ENCODE peak calls at places on chromosomes 4 and X, in nine cellular contexts. N, O, B, H, E, Z, A, K and Y are unnamed samples. For H3K9me3, the result is how much of the 10 kb centered on the place peaks cover.

GRCh38 chr4:88592600-88593448 is 544 bp downstream of the HERC3 start:
- DNase-seq in O (peak), Z (peak), E (peak), H (peak), A (peak), K (peak), N (peak), B (peak), Y (peak)

GRCh38 chr4:87525636-87526035 is 3.5 kb downstream of the SPARCL1 start:
- DNase-seq in Z (no peak), A (no peak), N (no peak), K (no peak), H (peak), E (no peak), B (no peak), O (peak), Y (no peak)

GRCh38 chrX:118503260-118504041 is 7.8 kb downstream of the DOCK11 start:
- DNase-seq in O (no peak), H (no peak), K (no peak), B (no peak), Z (no peak), N (no peak), A (no peak), E (no peak), Y (no peak)

GRCh38 chr4:121709766-121710405 is 13.1 kb upstream of the ANXA5 start:
- DNase-seq in E (no peak), K (no peak), Z (no peak), H (no peak), O (no peak), A (no peak), B (no peak), N (no peak), Y (no peak)

GRCh38 chr4:79492148-79492547 is 84.1 kb upstream of the GK2 start:
- DNase-seq in H (no peak), A (no peak), K (no peak), E (no peak), B (peak), N (no peak), O (no peak), Z (no peak), Y (no peak)

GRCh38 chrX:129925305-129926092 is 19.5 kb downstream of the UTP14A start:
- DNase-seq in N (peak), B (peak), E (peak), Z (no peak), H (peak), K (peak), A (peak), O (peak), Y (peak)

GRCh38 chr4:139628184-139629012 is 37.2 kb upstream of the MGST2 start:
- DNase-seq in B (no peak), H (no peak), A (peak), E (peak), K (no peak), Z (no peak), O (no peak), N (no peak), Y (no peak)

GRCh38 chr4:106773106-106773905 is 262.8 kb downstream of the DKK2 start:
- DNase-seq in A (no peak), Z (no peak), H (no peak), B (no peak), O (no peak), E (no peak), K (peak), N (no peak), Y (peak)

GRCh38 chr4:105399535-105400161 is 74.2 kb downstream of the PPA2 start:
- DNase-seq in E (no peak), A (no peak), Z (no peak), O (peak), H (no peak), N (no peak), B (no peak), K (peak), Y (no peak)

GRCh38 chrX:134886201-134886600 is 104.6 kb upstream of the SMIM10 start:
- DNase-seq in Z (no peak), H (no peak), N (no peak), K (peak), B (no peak), A (no peak), E (no peak), O (peak), Y (no peak)

GRCh38 chrX:1591102-1591862 is at the start of gene AKAP17A:
- DNase-seq in B (peak), K (peak), H (peak), O (peak), N (peak), A (peak), Z (peak), E (peak), Y (peak)

GRCh38 chrX:9483376-9483775 is 18.5 kb downstream of the TBL1X start:
- DNase-seq in N (no peak), Z (no peak), E (no peak), H (no peak), O (no peak), A (no peak), B (no peak), K (no peak), Y (no peak)

GRCh38 chrX:75155830-75156525 is at the start of gene ABCB7:
- DNase-seq in K (peak), H (peak), N (peak), O (peak), B (peak), E (peak), Z (peak), A (peak), Y (peak)

GRCh38 chr4:89379541-89380035 is 72.0 kb upstream of the GPRIN3 start:
- DNase-seq in O (no peak), E (no peak), H (no peak), K (no peak), Z (no peak), A (no peak), B (no peak), N (no peak), Y (no peak)

GRCh38 chr4:144656857-144657256 is 10.9 kb downstream of the HHIP start:
- DNase-seq in H (no peak), B (peak), N (no peak), A (no peak), O (no peak), Z (no peak), K (no peak), E (no peak), Y (no peak)

GRCh38 chrX:72255445-72255844 is 16.6 kb upstream of the ERCC6L start:
- DNase-seq in B (peak), A (peak), H (no peak), E (peak), K (no peak), O (no peak), Z (peak), N (no peak), Y (peak)

GRCh38 chr4:136713140-136713539 is 819.2 kb downstream of the PCDH18 start:
- DNase-seq in A (no peak), B (no peak), N (no peak), O (peak), E (no peak), Z (no peak), H (no peak), K (peak), Y (peak)

GRCh38 chrX:12080265-12080664 is 58.0 kb upstream of the FRMPD4 start:
- DNase-seq in K (peak), A (no peak), Z (no peak), N (peak), H (no peak), B (no peak), E (no peak), O (peak), Y (no peak)

GRCh38 chr4:153271820-153272219 is 67.6 kb downstream of the TRIM2 start:
- DNase-seq in K (no peak), E (no peak), B (no peak), N (no peak), Z (no peak), O (no peak), H (no peak), A (no peak), Y (no peak)

GRCh38 chr4:75895744-75896314 is 6.4 kb downstream of the PPEF2 start:
- DNase-seq in O (peak), N (no peak), Z (no peak), B (peak), E (no peak), A (no peak), K (peak), H (no peak), Y (peak)

GRCh38 chr4:110742148-110742547 is 119.3 kb upstream of the PITX2 start:
- DNase-seq in A (no peak), O (peak), N (no peak), H (no peak), B (no peak), K (peak), E (no peak), Z (no peak), Y (no peak)

GRCh38 chr4:175405961-175406360 is 406.1 kb downstream of the GPM6A start:
- DNase-seq in A (no peak), K (no peak), N (no peak), O (no peak), B (no peak), H (no peak), Z (no peak), E (no peak), Y (no peak)

GRCh38 chr4:12122316-12122715 is 693.6 kb upstream of the HS3ST1 start:
- DNase-seq in A (no peak), Z (no peak), H (no peak), B (no peak), E (no peak), K (no peak), O (no peak), N (no peak), Y (no peak)

GRCh38 chrX:97845451-97845850 is 961.7 kb downstream of the RPA4 start:
- DNase-seq in N (no peak), B (no peak), A (no peak), H (peak), E (no peak), K (no peak), O (no peak), Z (no peak), Y (peak)

GRCh38 chrX:137915466-137915865 is 349.5 kb downstream of the ZIC3 start:
- DNase-seq in A (no peak), Z (no peak), H (no peak), O (no peak), E (no peak), K (no peak), N (no peak), B (no peak), Y (no peak)

GRCh38 chr4:109432676-109433075 is 939 bp upstream of the SEC24B start:
- DNase-seq in K (peak), E (no peak), O (peak), A (no peak), B (no peak), Z (no peak), H (no peak), N (no peak), Y (peak)

GRCh38 chr4:120990246-120990645 is 67.7 kb upstream of the PRDM5 start:
- DNase-seq in K (no peak), E (no peak), Z (no peak), N (no peak), A (no peak), O (no peak), H (no peak), B (no peak), Y (no peak)

GRCh38 chr4:55530167-55530566 is 16.5 kb downstream of the CLOCK start:
- DNase-seq in Z (no peak), B (no peak), E (no peak), K (no peak), N (no peak), O (no peak), A (no peak), H (no peak), Y (no peak)

GRCh38 chr4:55524844-55525571 is 21.7 kb downstream of the CLOCK start:
- DNase-seq in O (peak), B (no peak), E (no peak), A (no peak), K (peak), Z (no peak), H (no peak), N (no peak), Y (no peak)

GRCh38 chr4:55534306-55534705 is 12.4 kb downstream of the CLOCK start:
- DNase-seq in K (no peak), B (no peak), E (no peak), Z (no peak), O (no peak), N (no peak), H (no peak), A (no peak), Y (no peak)

GRCh38 chr4:55528495-55528894 is 18.2 kb downstream of the CLOCK start:
- DNase-seq in K (no peak), A (no peak), E (no peak), H (no peak), B (no peak), N (no peak), Z (no peak), O (no peak), Y (no peak)
- H3K9me3 ChIP-seq in K (under half), A (under half), E (under half), H (under half), B (under half), N (under half), Z (under half), O (under half), Y (under half)

DNA sequence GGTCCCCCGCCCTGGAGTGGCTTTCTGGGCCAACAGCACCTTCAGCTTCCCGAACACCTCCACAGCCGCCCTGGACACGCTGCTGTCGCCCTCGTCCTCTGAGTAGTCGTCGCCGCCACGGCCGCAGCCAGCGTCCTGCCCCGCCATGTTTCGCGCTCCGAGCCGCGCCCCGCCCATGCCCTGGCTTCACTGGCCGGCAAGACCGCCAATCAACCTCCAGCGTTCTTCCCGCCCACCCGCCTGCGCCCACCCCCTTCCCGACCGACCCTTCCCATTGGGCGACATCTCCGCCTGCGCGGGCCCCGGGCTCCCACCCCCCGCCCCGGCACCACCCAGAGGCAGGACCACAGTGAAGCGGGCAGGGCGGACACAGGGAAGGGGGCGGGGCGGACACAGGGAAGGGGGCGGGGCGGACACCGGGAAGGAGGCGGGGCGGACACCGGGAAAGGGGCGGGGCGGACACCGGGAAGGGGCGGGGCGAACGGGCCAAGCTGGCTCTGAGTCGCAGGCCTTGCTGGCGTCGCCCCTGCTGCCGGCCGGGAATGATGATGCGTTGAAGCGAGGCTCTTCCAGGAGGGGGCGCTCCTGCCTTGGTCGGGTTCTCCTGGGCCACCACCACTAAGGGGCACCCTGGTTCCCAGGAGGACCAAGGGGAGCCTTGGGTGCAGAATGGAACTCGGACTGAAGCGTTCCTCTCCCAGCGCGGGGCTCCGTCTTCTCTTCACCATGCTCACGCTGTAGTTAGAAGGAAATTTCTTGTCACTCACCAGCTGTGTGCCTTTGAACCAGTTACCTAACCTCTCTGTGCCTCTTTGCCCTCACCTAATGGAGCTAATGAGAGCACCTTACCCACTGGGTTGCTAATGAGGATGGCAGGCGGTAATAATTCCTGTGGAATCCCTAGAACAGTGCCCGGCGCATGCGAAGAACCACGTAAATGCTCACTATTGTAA is at the start of gene HAUS7:
- DNase-seq in H (peak), O (peak), B (peak), K (peak), N (peak), A (peak), Z (peak), E (peak), Y (peak)
- H3K4me3 ChIP-seq in H (peak), O (peak), B (no peak), K (peak), N (peak), A (peak), Z (peak), E (peak), Y (peak)

DNA sequence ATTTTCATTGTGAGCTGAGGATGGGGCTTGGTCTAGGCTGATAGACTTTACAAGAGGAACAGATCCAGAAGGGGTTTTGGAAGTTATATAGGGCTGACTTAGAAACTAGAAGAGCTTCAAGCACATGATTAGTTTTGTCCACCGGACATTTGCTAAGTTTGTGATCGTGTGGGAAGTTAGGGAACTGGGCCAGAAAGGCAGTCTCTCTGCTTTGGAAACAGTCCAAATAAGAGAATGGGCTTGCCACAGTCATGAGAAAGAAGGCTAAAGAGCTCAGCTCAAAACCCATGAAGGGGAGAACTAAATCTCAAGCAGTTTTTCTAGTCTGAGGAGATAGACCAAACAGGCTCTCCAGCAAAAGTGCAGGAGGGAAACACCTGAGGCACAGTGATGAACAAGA is 67.8 kb downstream of the ZNF674 start:
- DNase-seq in H (no peak), N (no peak), O (no peak), K (peak), E (peak), B (no peak), A (no peak), Z (no peak), Y (peak)
- H3K9me3 ChIP-seq in H (under half), N (under half), O (under half), K (under half), E (under half), B (under half), A (under half), Z (under half), Y (under half)

GRCh38 chr4:108110450-108110849 is 58.3 kb downstream of the LEF1 start:
- DNase-seq in A (no peak), E (no peak), N (no peak), H (no peak), O (no peak), B (no peak), K (no peak), Z (no peak), Y (no peak)

GRCh38 chr4:108107116-108107515 is 61.6 kb downstream of the LEF1 start:
- DNase-seq in A (no peak), O (no peak), E (no peak), B (no peak), K (no peak), Z (no peak), H (no peak), N (no peak), Y (no peak)

GRCh38 chr4:108109997-108110416 is 58.7 kb downstream of the LEF1 start:
- DNase-seq in K (no peak), N (no peak), A (no peak), B (no peak), Z (no peak), O (no peak), E (no peak), H (no peak), Y (no peak)

GRCh38 chr4:108107729-108108382 is 60.9 kb downstream of the LEF1 start:
- DNase-seq in O (no peak), H (no peak), A (no peak), K (no peak), E (no peak), Z (no peak), N (no peak), B (no peak), Y (no peak)

GRCh38 chr4:108109111-108109510 is 59.6 kb downstream of the LEF1 start:
- DNase-seq in E (no peak), O (no peak), N (no peak), H (no peak), K (no peak), Z (no peak), A (no peak), B (no peak), Y (no peak)
- H3K4me3 ChIP-seq in E (no peak), O (no peak), N (no peak), H (no peak), K (no peak), Z (no peak), A (no peak), B (no peak), Y (no peak)

DNA sequence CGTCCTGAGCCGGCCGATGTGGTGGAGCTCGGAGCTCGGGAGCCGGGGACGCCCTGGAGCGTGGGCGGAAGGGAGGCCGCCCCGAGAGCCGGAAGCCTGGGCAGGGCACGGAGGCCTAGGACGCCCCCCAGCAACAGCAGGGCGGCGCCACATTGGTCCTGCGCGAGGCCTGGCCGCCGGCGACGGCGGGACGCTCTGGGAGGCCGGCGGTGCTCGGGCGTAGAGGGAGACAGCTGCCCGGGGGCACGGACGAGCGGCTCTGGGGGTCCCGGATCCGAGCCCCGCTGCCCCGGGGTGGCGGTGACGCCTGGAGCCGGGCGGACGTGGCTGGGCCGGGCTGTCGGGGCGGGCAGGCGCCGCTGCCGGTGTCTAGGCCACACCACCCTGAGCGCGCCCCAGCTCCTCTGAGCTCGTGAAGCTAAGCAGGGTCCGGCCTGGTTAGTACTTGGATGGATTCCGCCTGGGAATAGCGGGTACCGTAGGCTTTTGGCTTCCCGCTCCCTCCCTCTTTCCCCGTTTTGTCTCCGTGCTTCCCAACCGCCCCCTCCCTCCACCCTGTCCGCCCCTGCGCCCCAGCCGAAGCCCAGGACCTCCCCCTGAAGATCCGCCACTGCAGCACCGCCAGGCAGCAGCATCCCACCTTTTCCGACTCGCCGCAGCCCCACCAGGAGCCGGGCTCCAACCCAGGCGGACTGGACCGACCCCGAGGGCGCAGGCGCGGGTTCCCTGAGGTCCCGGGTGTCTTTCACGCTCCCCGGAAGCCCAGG is 12.1 kb downstream of the FRG2 start:
- DNase-seq in A (no peak), Z (no peak), K (peak), O (no peak), E (no peak), N (no peak), B (no peak), H (no peak), Y (peak)
- H3K9me3 ChIP-seq in A (under half), Z (under half), K (under half), O (under half), E (under half), N (under half), B (under half), H (under half), Y (under half)

GRCh38 chrX:2769615-2770014 is 17.8 kb downstream of the XG start:
- DNase-seq in A (no peak), E (no peak), Z (no peak), O (no peak), N (no peak), B (no peak), H (no peak), K (no peak), Y (no peak)
- H3K4me3 ChIP-seq in A (no peak), E (no peak), Z (no peak), O (no peak), N (no peak), B (no peak), H (no peak), K (no peak), Y (no peak)

GRCh38 chrX:66014084-66014483 is 25.8 kb downstream of the VSIG4 start:
- DNase-seq in Z (no peak), E (no peak), N (no peak), B (no peak), H (no peak), A (no peak), K (no peak), O (no peak), Y (no peak)
- H3K9me3 ChIP-seq in Z (under half), E (under half), N (under half), B (under half), H (under half), A (under half), K (under half), O (under half), Y (under half)

GRCh38 chr4:56818797-56819196 is 2.7 kb downstream of the SPINK2 start:
- DNase-seq in Z (no peak), B (no peak), H (no peak), K (no peak), O (no peak), N (no peak), A (no peak), E (no peak), Y (no peak)

GRCh38 chr4:56817840-56818491 is 3.5 kb downstream of the SPINK2 start:
- DNase-seq in Z (no peak), E (no peak), H (no peak), N (no peak), O (peak), B (no peak), A (no peak), K (no peak), Y (peak)

GRCh38 chr4:56823933-56824600 is 2.6 kb upstream of the SPINK2 start:
- DNase-seq in K (no peak), O (no peak), Z (no peak), B (no peak), A (no peak), H (no peak), N (no peak), E (no peak), Y (peak)

GRCh38 chr4:56821394-56822263 is at the start of gene SPINK2:
- DNase-seq in H (no peak), N (no peak), B (peak), A (peak), Z (peak), O (peak), K (no peak), E (peak), Y (peak)
- H3K4me3 ChIP-seq in H (peak), N (peak), B (no peak), A (peak), Z (no peak), O (peak), K (peak), E (no peak), Y (peak)